ENCODE peak calls at places on chromosomes 6 and 20, in five cellular contexts. L is K562, X is IMR-90, H is GM12878, F is HepG2. P is an unnamed sample.

GRCh38 chr6:100116409-100117194 is 122.6 kb upstream of the MCHR2 start:
- DNase-seq in L (peak), X (peak), H (no peak), F (peak), P (peak)

GRCh38 chr6:136696783-136697364 is 95.4 kb downstream of the MAP3K5 start:
- DNase-seq in L (no peak), X (no peak), H (no peak), F (no peak), P (no peak)

GRCh38 chr6:33989016-33989854 is 156.7 kb downstream of the GRM4 start:
- DNase-seq in L (no peak), X (no peak), H (no peak), F (no peak), P (no peak)

GRCh38 chr6:144162977-144163376 is 12.7 kb downstream of the STX11 start:
- DNase-seq in L (no peak), X (no peak), H (no peak), F (no peak), P (no peak)

GRCh38 chr20:19047951-19048296 is 164.5 kb upstream of the SLC24A3 start:
- DNase-seq in L (no peak), X (no peak), H (no peak), F (no peak), P (no peak)

GRCh38 chr20:10784337-10785183 is 110.8 kb upstream of the JAG1 start:
- DNase-seq in L (no peak), X (no peak), H (no peak), F (no peak), P (no peak)

GRCh38 chr6:3309391-3310050 is 50.8 kb downstream of the PSMG4 start:
- DNase-seq in L (no peak), X (no peak), H (no peak), F (no peak), P (no peak)

GRCh38 chr20:24420567-24420966 is 48.9 kb upstream of the SYNDIG1 start:
- DNase-seq in L (no peak), X (no peak), H (no peak), F (no peak), P (no peak)

GRCh38 chr6:5214570-5215052 is 46.1 kb downstream of the LYRM4 start:
- DNase-seq in L (peak), X (peak), H (no peak), F (peak), P (peak)

GRCh38 chr20:43857127-43857526 is 57.5 kb upstream of the TOX2 start:
- DNase-seq in L (no peak), X (no peak), H (no peak), F (no peak), P (no peak)

GRCh38 chr6:101403566-101403965 is 10.1 kb downstream of the GRIK2 start:
- DNase-seq in L (no peak), X (peak), H (no peak), F (no peak), P (no peak)

GRCh38 chr6:160139420-160139851 is 17.8 kb downstream of the SLC22A1 start:
- DNase-seq in L (no peak), X (peak), H (no peak), F (no peak), P (peak)

GRCh38 chr6:52299598-52300144 is 15.1 kb upstream of the MCM3 start:
- DNase-seq in L (no peak), X (no peak), H (no peak), F (no peak), P (no peak)

GRCh38 chr6:141513830-141514229 is 618.9 kb upstream of the GJE1 start:
- DNase-seq in L (no peak), X (no peak), H (no peak), F (no peak), P (no peak)

GRCh38 chr6:159098636-159099106 is 53.9 kb upstream of the TAGAP start:
- DNase-seq in L (no peak), X (no peak), H (no peak), F (no peak), P (no peak)
- TF ChIP-seq SMC3 in L (no peak), X (no peak), H (no peak), F (no peak), P (no peak)

GRCh38 chr20:856361-856775 is 22.9 kb downstream of the FAM110A start:
- DNase-seq in L (no peak), X (peak), H (no peak), F (no peak), P (peak)
- TF ChIP-seq CEBPB in L (no peak), X (no peak), H (no peak), F (no peak), P (no peak)

DNA sequence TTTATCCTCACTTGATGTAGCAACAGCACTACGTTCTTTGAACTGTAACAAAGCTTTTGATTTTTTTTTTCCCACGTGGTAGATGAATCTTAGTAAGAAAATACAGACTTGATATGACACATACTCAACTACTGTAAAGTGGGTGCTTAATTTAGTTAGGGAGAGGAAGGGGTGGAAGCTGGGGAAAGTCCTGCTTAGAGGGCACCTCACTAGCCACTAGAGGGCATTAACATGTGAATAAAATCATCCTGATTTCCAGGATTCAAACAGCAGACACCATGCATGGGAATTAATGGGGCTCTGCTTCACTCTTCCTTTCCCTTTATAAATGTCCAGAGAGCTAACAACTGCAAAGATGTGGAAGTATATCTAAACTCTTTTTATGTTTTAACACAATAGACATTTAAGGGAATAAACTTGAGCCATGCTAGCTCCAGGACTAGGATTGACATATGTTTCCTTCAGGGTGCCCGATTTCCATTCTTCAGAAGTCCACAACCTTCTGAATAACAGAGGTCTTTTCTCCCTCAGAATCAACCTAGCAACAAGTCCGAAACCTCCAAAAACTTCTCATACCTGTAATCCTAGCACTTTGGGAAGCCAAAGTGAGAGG is 250.1 kb downstream of the ATXN1 start:
- DNase-seq in L (peak), X (peak), H (no peak), F (peak), P (peak)
- TF ChIP-seq SMC3 in L (peak), X (peak), H (peak), F (peak), P (peak)

GRCh38 chr20:51570755-51571469 is 28.4 kb upstream of the NFATC2 start:
- DNase-seq in L (no peak), X (peak), H (no peak), F (no peak), P (no peak)

GRCh38 chr20:51567622-51568021 is 25.1 kb upstream of the NFATC2 start:
- DNase-seq in L (no peak), X (no peak), H (no peak), F (no peak), P (no peak)

GRCh38 chr20:51571470-51571794 is 28.9 kb upstream of the NFATC2 start:
- DNase-seq in L (no peak), X (no peak), H (no peak), F (no peak), P (no peak)

GRCh38 chr20:51566594-51566993 is 24.1 kb upstream of the NFATC2 start:
- DNase-seq in L (no peak), X (no peak), H (no peak), F (no peak), P (no peak)

GRCh38 chr20:51569815-51570741 is 27.6 kb upstream of the NFATC2 start:
- DNase-seq in L (no peak), X (no peak), H (no peak), F (peak), P (peak)
- TF ChIP-seq CEBPB in L (no peak), X (no peak), H (no peak), F (no peak), P (no peak)

DNA sequence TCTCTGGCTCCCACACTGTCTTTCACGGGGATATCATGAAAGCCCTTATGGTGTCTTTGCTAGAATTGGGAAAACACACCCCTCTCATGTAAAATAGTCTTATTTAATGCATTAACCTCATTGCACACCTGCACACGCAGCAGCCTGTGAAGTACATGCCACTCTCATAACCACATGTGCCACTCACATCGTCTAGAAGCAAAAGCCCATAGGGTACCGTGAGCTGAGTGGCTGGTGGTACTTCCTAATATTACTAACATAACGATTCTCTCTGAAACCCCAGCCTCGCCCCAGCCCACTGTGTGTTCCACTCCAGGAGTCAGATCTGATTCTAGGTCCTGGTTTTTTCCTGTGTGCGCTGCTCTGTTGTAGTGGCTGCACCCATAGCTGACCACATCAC is 9.5 kb upstream of the TMEM242 start:
- DNase-seq in L (no peak), X (no peak), H (no peak), F (no peak), P (no peak)
- TF ChIP-seq SMC3 in L (no peak), X (no peak), H (no peak), F (no peak), P (no peak)

DNA sequence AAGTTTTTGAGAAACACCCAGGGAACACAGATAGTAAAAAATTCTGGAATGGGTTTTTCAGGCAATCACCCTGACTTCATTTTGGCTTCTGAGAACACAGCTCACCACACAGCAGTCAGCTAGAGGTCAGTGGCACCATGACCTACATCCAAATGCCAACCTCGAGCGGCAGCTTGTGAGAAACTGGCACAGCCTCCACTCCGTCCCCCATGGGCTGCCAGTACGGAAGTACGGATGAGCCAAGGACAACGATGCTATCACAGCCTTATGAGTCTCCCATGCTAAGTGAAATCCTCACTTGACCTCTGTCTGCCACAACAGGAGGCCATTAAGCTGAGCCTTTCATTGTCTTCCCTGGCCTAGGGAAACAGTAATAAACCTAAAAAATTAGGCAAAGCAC is 32.0 kb downstream of the KIF16B start:
- DNase-seq in L (no peak), X (no peak), H (no peak), F (no peak), P (no peak)
- TF ChIP-seq CEBPB in L (no peak), X (no peak), H (no peak), F (no peak), P (no peak)

GRCh38 chr6:112160745-112161144 is 73.4 kb downstream of the FAM229B start:
- DNase-seq in L (no peak), X (peak), H (no peak), F (no peak), P (no peak)

DNA sequence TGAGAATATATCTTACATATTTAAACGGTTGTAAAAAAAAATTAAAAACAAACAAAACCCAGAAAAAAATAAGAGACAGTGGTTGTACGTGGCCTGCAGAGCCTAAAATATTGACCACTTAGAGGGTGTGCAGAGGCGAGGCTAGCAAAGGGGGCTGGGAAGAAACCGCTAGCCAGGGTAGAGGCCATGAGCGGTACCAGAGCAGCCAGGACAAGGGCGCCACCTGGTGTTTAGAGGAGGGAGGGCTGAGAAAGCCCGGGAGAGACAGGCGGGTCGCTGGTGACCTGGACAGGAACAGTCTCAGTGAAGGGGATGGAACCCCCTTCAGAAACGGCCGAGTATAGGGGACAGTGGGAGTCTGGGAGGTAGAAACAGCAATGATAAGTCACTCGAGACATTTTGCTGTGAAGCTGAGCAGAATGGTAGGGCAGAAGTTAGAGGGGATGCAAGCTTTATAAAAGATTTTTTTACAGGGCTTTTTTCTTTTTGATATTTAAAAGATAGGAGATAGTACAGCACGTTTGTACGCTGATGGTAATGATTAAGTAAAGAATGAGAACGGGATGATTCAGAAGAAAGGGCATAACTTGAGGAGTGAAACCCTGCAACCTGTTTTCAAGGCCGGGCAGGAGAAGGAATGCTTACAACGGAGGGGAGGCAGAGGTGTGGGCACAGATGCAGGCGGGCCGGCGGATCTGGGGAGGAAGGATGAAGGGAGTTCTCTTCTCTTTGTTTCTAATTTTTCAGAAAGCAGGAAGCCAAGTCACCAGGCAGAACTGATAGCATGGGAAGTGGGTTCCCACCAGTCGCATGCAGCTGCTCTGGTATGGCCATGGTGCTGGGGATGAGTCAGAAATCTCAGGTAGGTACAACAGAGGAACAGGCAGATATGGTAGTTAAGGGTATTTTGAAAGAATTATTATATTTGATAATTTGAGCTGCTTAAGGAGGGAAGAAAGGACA is 76.2 kb downstream of the FAM229B start:
- DNase-seq in L (peak), X (peak), H (peak), F (peak), P (peak)
- TF ChIP-seq SMC3 in L (peak), X (peak), H (peak), F (peak), P (peak)

GRCh38 chr20:407953-408842 is at the start of gene RBCK1:
- DNase-seq in L (peak), X (peak), H (no peak), F (peak), P (peak)

GRCh38 chr20:409697-410559 is 1.8 kb downstream of the RBCK1 start:
- DNase-seq in L (no peak), X (no peak), H (no peak), F (no peak), P (no peak)

GRCh38 chr20:407097-407952 is 774 bp upstream of the RBCK1 start:
- DNase-seq in L (peak), X (peak), H (no peak), F (peak), P (peak)

GRCh38 chr20:406200-407096 is 1.7 kb upstream of the RBCK1 start:
- DNase-seq in L (no peak), X (no peak), H (no peak), F (no peak), P (no peak)

GRCh38 chr20:408843-409696 is 971 bp downstream of the RBCK1 start:
- DNase-seq in L (no peak), X (no peak), H (no peak), F (no peak), P (no peak)
- TF ChIP-seq CEBPB in L (no peak), X (no peak), H (no peak), F (no peak), P (no peak)

P was measured in A549.